ENCODE peak calls at places on chromosome 12, in five cellular contexts. E is pancreas, W is fibroblast of lung, O is neural progenitor cell, V is GM12878. P is an unnamed sample.

GRCh38 chr12:50283230-50283923 is at the start of gene LIMA1:
- DNase-seq in E (peak; percentile 96), W (peak; percentile 84), O (peak; percentile 93), V (peak; percentile 37), P (peak; percentile 97)

GRCh38 chr12:132507656-132508055 is 17.7 kb downstream of the FBRSL1 start:
- DNase-seq in E (peak; percentile 24), W (no peak), O (no peak), V (no peak), P (no peak)

GRCh38 chr12:100904270-100904669 is 109.7 kb downstream of the ANO4 start:
- DNase-seq in E (no peak), W (no peak), O (no peak), V (no peak), P (no peak)

GRCh38 chr12:33041562-33041961 is 145.0 kb upstream of the PKP2 start:
- DNase-seq in E (no peak), W (no peak), O (no peak), V (no peak), P (no peak)

GRCh38 chr12:130552483-130552996 is 163.6 kb downstream of the RIMBP2 start:
- DNase-seq in E (no peak), W (no peak), O (peak; percentile 62), V (no peak), P (no peak)

GRCh38 chr12:3170423-3171194 is 93.4 kb downstream of the TSPAN9 start:
- DNase-seq in E (no peak), W (peak; percentile 96), O (no peak), V (no peak), P (no peak)

GRCh38 chr12:43964022-43964421 is 128.1 kb downstream of the TMEM117 start:
- DNase-seq in E (no peak), W (no peak), O (no peak), V (no peak), P (no peak)

GRCh38 chr12:88122666-88123065 is 19.2 kb downstream of the CEP290 start:
- DNase-seq in E (no peak), W (no peak), O (no peak), V (no peak), P (no peak)

GRCh38 chr12:45050331-45050750 is 558 bp downstream of the DBX2 start:
- DNase-seq in E (no peak), W (peak; percentile 3), O (peak; percentile 60), V (no peak), P (no peak)

GRCh38 chr12:52645982-52646381 is 6.0 kb downstream of the KRT2 start:
- DNase-seq in E (no peak), W (no peak), O (no peak), V (no peak), P (no peak)

GRCh38 chr12:53069621-53070410 is 9.4 kb downstream of the SPRYD3 start:
- DNase-seq in E (no peak), W (no peak), O (no peak), V (no peak), P (peak; percentile 52)

GRCh38 chr12:106861984-106862894 is 87.8 kb downstream of the RIC8B start:
- DNase-seq in E (no peak), W (peak; percentile 76), O (no peak), V (no peak), P (no peak)

GRCh38 chr12:42961395-42961794 is 371.8 kb upstream of the PRICKLE1 start:
- DNase-seq in E (peak; percentile 12), W (peak; percentile 99), O (no peak), V (no peak), P (no peak)

GRCh38 chr12:105032703-105033357 is 46.7 kb downstream of the NOPCHAP1 start:
- DNase-seq in E (no peak), W (no peak), O (no peak), V (no peak), P (no peak)

GRCh38 chr12:117090816-117091711 is 8.2 kb downstream of the TESC start:
- DNase-seq in E (peak; percentile 84), W (no peak), O (no peak), V (no peak), P (no peak)

GRCh38 chr12:117567644-117568043 is 206.2 kb upstream of the NOS1 start:
- DNase-seq in E (no peak), W (no peak), O (no peak), V (peak; percentile 38), P (no peak)

GRCh38 chr12:124479680-124480468 is 87.5 kb downstream of the NCOR2 start:
- DNase-seq in E (no peak), W (no peak), O (peak; percentile 37), V (no peak), P (no peak)

GRCh38 chr12:89319111-89319510 is 33.2 kb downstream of the DUSP6 start:
- DNase-seq in E (no peak), W (no peak), O (peak; percentile 25), V (no peak), P (no peak)

GRCh38 chr12:52380271-52380694 is 5.2 kb downstream of the KRT84 start:
- DNase-seq in E (peak; percentile 60), W (no peak), O (peak; percentile 59), V (no peak), P (peak; percentile 74)

GRCh38 chr12:49959570-49960473 is 1.9 kb upstream of the AQP5 start:
- DNase-seq in E (peak; percentile 45), W (peak; percentile 59), O (peak; percentile 90), V (no peak), P (peak; percentile 78)

GRCh38 chr12:81668475-81668874 is 90.7 kb downstream of the PPFIA2 start:
- DNase-seq in E (no peak), W (peak; percentile 100), O (no peak), V (no peak), P (no peak)

GRCh38 chr12:46390881-46391280 is 18.3 kb upstream of the SLC38A2 start:
- DNase-seq in E (no peak), W (no peak), O (peak; percentile 15), V (no peak), P (no peak)

GRCh38 chr12:75750950-75751349 is 239.5 kb upstream of the KRR1 start:
- DNase-seq in E (no peak), W (peak; percentile 91), O (no peak), V (no peak), P (no peak)

GRCh38 chr12:65875635-65876034 is 51.4 kb downstream of the HMGA2 start:
- DNase-seq in E (no peak), W (peak; percentile 64), O (no peak), V (no peak), P (no peak)

GRCh38 chr12:56029666-56030293 is 8.9 kb downstream of the IKZF4 start:
- DNase-seq in E (peak; percentile 53), W (peak; percentile 61), O (peak; percentile 79), V (no peak), P (no peak)

GRCh38 chr12:130803707-130804106 is 35.3 kb downstream of the STX2 start:
- DNase-seq in E (no peak), W (peak; percentile 60), O (no peak), V (no peak), P (no peak)

GRCh38 chr12:113727651-113728061 is 238.5 kb downstream of the RBM19 start:
- DNase-seq in E (no peak), W (peak; percentile 54), O (peak; percentile 9), V (no peak), P (no peak)

GRCh38 chr12:93229494-93230310 is 148.0 kb upstream of the NUDT4 start:
- DNase-seq in E (no peak), W (peak; percentile 92), O (no peak), V (no peak), P (no peak)

GRCh38 chr12:82358200-82359114 is at the start of the genes CCDC59 and METTL25:
- DNase-seq in E (peak; percentile 96), W (peak; percentile 98), O (peak; percentile 98), V (peak; percentile 90), P (peak; percentile 98)

GRCh38 chr12:263574-263973 is 938 bp upstream of the SLC6A13 start:
- DNase-seq in E (no peak), W (peak; percentile 66), O (no peak), V (no peak), P (no peak)

GRCh38 chr12:129551441-129551840 is 352.4 kb downstream of the TMEM132D start:
- DNase-seq in E (no peak), W (no peak), O (no peak), V (no peak), P (no peak)

GRCh38 chr12:26874501-26875296 is 41.7 kb upstream of the ITPR2 start:
- DNase-seq in E (no peak), W (no peak), O (no peak), V (peak; percentile 68), P (no peak)

GRCh38 chr12:23503544-23503943 is 445.9 kb downstream of the SOX5 start:
- DNase-seq in E (no peak), W (no peak), O (no peak), V (no peak), P (no peak)

GRCh38 chr12:23504641-23505399 is 444.6 kb downstream of the SOX5 start:
- DNase-seq in E (no peak), W (no peak), O (no peak), V (no peak), P (no peak)

GRCh38 chr12:23504043-23504442 is 445.4 kb downstream of the SOX5 start:
- DNase-seq in E (no peak), W (no peak), O (no peak), V (no peak), P (no peak)

GRCh38 chr12:23502259-23502658 is 447.2 kb downstream of the SOX5 start:
- DNase-seq in E (no peak), W (no peak), O (no peak), V (no peak), P (no peak)
- H3K27ac ChIP-seq in E (no peak overlapping the region), W (no peak overlapping the region), O (no peak overlapping the region), V (no peak overlapping the region), P (no peak overlapping the region)

GRCh38 chr12:120801146-120801545 is 75.5 kb downstream of the ACADS start:
- DNase-seq in E (no peak), W (no peak), O (no peak), V (no peak), P (no peak)
- H3K4me1 ChIP-seq in E (no peaks in the 10 kb centered on the region), W (no peaks in the 10 kb centered on the region), O (no peaks in the 10 kb centered on the region), V (peaks cover 46% of the 10 kb centered on the region), P (no peaks in the 10 kb centered on the region)

GRCh38 chr12:14157129-14157747 is 175.8 kb upstream of the GRIN2B start:
- DNase-seq in E (no peak), W (no peak), O (no peak), V (peak; percentile 99), P (no peak)
- H3K27ac ChIP-seq in E (no peak overlapping the region), W (no peak overlapping the region), O (no peak overlapping the region), V (peak overlapping the region; percentile 86), P (no peak overlapping the region)

GRCh38 chr12:47800582-47800981 is 19.1 kb downstream of the HDAC7 start:
- DNase-seq in E (no peak), W (no peak), O (no peak), V (no peak), P (no peak)
- H3K4me1 ChIP-seq in E (no peaks in the 10 kb centered on the region), W (peaks cover 15% of the 10 kb centered on the region), O (peaks cover 29% of the 10 kb centered on the region), V (peaks cover 16% of the 10 kb centered on the region), P (peaks cover 67% of the 10 kb centered on the region)